ENCODE peak calls at places on chromosomes 12 and 14, in four cellular contexts. H is sciatic nerve; R is stimulated activated naive B cell treated with anti-CD40 and anti-IgM and Interleukin-4, amounts not matched to agents 10 μg/mL and 1 μg/mL and 100 μg/mL, for 72 hours; V is T-helper 17 cell. C is an unnamed sample.

GRCh38 chr12:26402648-26403047 is 207.3 kb downstream of the SSPN start:
- ATAC-seq in R (peak; percentile 41), H (no peak), V (no peak), C (peak; percentile 98)

GRCh38 chr12:60162988-60163720 is 567.3 kb downstream of the SLC16A7 start:
- ATAC-seq in R (no peak), H (no peak), V (no peak), C (peak; percentile 28)

GRCh38 chr12:53190108-53190729 is 9.5 kb upstream of the CSAD start:
- ATAC-seq in V (peak; percentile 90), R (peak; percentile 75), H (peak; percentile 87), C (peak; percentile 62)

GRCh38 chr12:31479516-31480210 is 111.3 kb downstream of the DENND5B start:
- ATAC-seq in V (no peak), R (peak; percentile 34), H (no peak), C (no peak)

GRCh38 chr12:121784460-121784859 is 9.0 kb downstream of the RHOF start:
- ATAC-seq in H (no peak), R (no peak), V (no peak), C (peak; percentile 46)

GRCh38 chr12:24679135-24679534 is 269.8 kb downstream of the BCAT1 start:
- ATAC-seq in V (no peak), H (peak; percentile 60), R (no peak), C (no peak)

GRCh38 chr12:1825382-1826102 is 5.2 kb downstream of the LRTM2 start:
- ATAC-seq in V (no peak), H (no peak), R (no peak), C (no peak)

GRCh38 chr12:94674835-94675234 is 24.5 kb upstream of the TMCC3 start:
- ATAC-seq in R (no peak), H (peak; percentile 81), V (no peak), C (no peak)

GRCh38 chr14:64438181-64438839 is 27.0 kb upstream of the AKAP5 start:
- ATAC-seq in H (no peak), R (no peak), V (no peak), C (no peak)

GRCh38 chr12:13000935-13001724 is 1.1 kb upstream of the HEBP1 start:
- ATAC-seq in H (peak; percentile 20), R (peak; percentile 21), V (peak; percentile 27), C (peak; percentile 14)

GRCh38 chr12:17928708-17929366 is 161.2 kb downstream of the RERGL start:
- ATAC-seq in R (no peak), V (no peak), H (no peak), C (no peak)

GRCh38 chr14:57833304-57833703 is 32.6 kb downstream of the SLC35F4 start:
- ATAC-seq in H (peak; percentile 93), R (no peak), V (no peak), C (peak; percentile 98)

GRCh38 chr12:34605955-34606748 is 583.9 kb downstream of the ALG10 start:
- ATAC-seq in R (no peak), V (no peak), H (no peak), C (no peak)

GRCh38 chr12:30805959-30806358 is 51.2 kb upstream of the CAPRIN2 start:
- ATAC-seq in H (no peak), R (no peak), V (no peak), C (no peak)

GRCh38 chr12:4478933-4479332 is 33.3 kb upstream of the FGF6 start:
- ATAC-seq in V (no peak), H (no peak), R (no peak), C (no peak)

GRCh38 chr14:48580692-48581091 is 905.3 kb upstream of the MDGA2 start:
- ATAC-seq in R (no peak), V (no peak), H (no peak), C (no peak)

GRCh38 chr12:131983026-131983425 is 33.3 kb downstream of the EP400 start:
- ATAC-seq in V (no peak), R (no peak), H (no peak), C (no peak)

GRCh38 chr12:91406920-91407341 is 224.3 kb upstream of the DCN start:
- ATAC-seq in V (peak; percentile 40), R (no peak), H (no peak), C (peak; percentile 97)

GRCh38 chr12:129401572-129401971 is 502.3 kb downstream of the TMEM132D start:
- ATAC-seq in R (no peak), H (no peak), V (no peak), C (no peak)

GRCh38 chr12:102479984-102480383 is 379 bp downstream of the IGF1 start:
- ATAC-seq in R (no peak), V (no peak), H (no peak), C (no peak)

GRCh38 chr14:106067935-106068334 is 541.6 kb downstream of the TMEM121 start:
- ATAC-seq in V (no peak), R (peak; percentile 62), H (no peak), C (no peak)

GRCh38 chr14:80150301-80150700 is 61.0 kb downstream of the DIO2 start:
- ATAC-seq in H (no peak), R (no peak), V (no peak), C (peak; percentile 45)

GRCh38 chr12:100243137-100243536 is 23.7 kb downstream of the DEPDC4 start:
- ATAC-seq in V (no peak), R (no peak), H (no peak), C (no peak)

C was measured in esophagus mucosa.